ENCODE peak calls at places on chromosomes 12 and 14, in five cellular contexts. W, R, X, M and L are unnamed samples.
A peak's percentile ranks its signal among the peaks of the same experiment; 100 is the strongest.

GRCh38 chr14:24690492-24690891 is 56.5 kb upstream of the GZMB start:
- DNase-seq in W (no peak), R (no peak), X (no peak), M (no peak), L (no peak)

GRCh38 chr14:24367506-24368214 is at the start of gene NFATC4:
- DNase-seq in W (no peak), R (no peak), X (no peak), M (peak; percentile 75), L (no peak)

GRCh38 chr14:89000007-89000942 is 175.8 kb downstream of the TTC8 start:
- DNase-seq in W (no peak), R (peak; percentile 66), X (peak; percentile 79), M (no peak), L (no peak)

GRCh38 chr12:124709722-124710656 is 142.6 kb upstream of the NCOR2 start:
- DNase-seq in W (no peak), R (no peak), X (no peak), M (no peak), L (no peak)

GRCh38 chr14:30389901-30390394 is 169.0 kb upstream of the G2E3 start:
- DNase-seq in W (no peak), R (no peak), X (no peak), M (no peak), L (no peak)

GRCh38 chr12:25585662-25586061 is 32.6 kb upstream of the LMNTD1 start:
- DNase-seq in W (no peak), R (no peak), X (no peak), M (no peak), L (no peak)

GRCh38 chr12:53510181-53510812 is 3.0 kb upstream of the NPFF start:
- DNase-seq in W (no peak), R (no peak), X (no peak), M (no peak), L (no peak)

GRCh38 chr12:53496752-53497032 is 2.6 kb downstream of the MAP3K12 start:
- DNase-seq in W (no peak), R (no peak), X (no peak), M (no peak), L (no peak)

GRCh38 chr12:122918827-122919226 is 22.9 kb upstream of the VPS37B start:
- DNase-seq in W (no peak), R (no peak), X (no peak), M (no peak), L (no peak)

GRCh38 chr12:64706366-64706765 is 52.8 kb downstream of the GNS start:
- DNase-seq in W (no peak), R (no peak), X (no peak), M (no peak), L (no peak)

GRCh38 chr14:31084385-31084784 is 58.2 kb upstream of the STRN3 start:
- DNase-seq in W (no peak), R (no peak), X (no peak), M (no peak), L (no peak)

GRCh38 chr14:92362781-92363235 is 39.8 kb downstream of the SLC24A4 start:
- DNase-seq in W (no peak), R (peak; percentile 58), X (no peak), M (no peak), L (no peak)

GRCh38 chr12:67366530-67367196 is 97.5 kb downstream of the CAND1 start:
- DNase-seq in W (no peak), R (no peak), X (no peak), M (no peak), L (no peak)

GRCh38 chr12:34393086-34393820 is 371.0 kb downstream of the ALG10 start:
- DNase-seq in W (no peak), R (no peak), X (no peak), M (peak; percentile 7), L (peak; percentile 16)

GRCh38 chr12:68020049-68020448 is 30.8 kb downstream of the IFNG-AS1 start:
- DNase-seq in W (no peak), R (no peak), X (no peak), M (no peak), L (no peak)

GRCh38 chr12:2693980-2694379 is 100.8 kb upstream of the FKBP4 start:
- DNase-seq in W (no peak), R (no peak), X (no peak), M (no peak), L (no peak)

GRCh38 chr14:70904376-70904775 is 2.9 kb upstream of the PCNX1 start:
- DNase-seq in W (no peak), R (no peak), X (no peak), M (no peak), L (no peak)

GRCh38 chr12:57525615-57526383 is 3.2 kb downstream of the MBD6 start:
- DNase-seq in W (no peak), R (no peak), X (no peak), M (no peak), L (no peak)

GRCh38 chr14:95681153-95681552 is 5.1 kb upstream of the TCL1B start:
- DNase-seq in W (no peak), R (no peak), X (no peak), M (no peak), L (no peak)

GRCh38 chr14:45649051-45649450 is 396.0 kb upstream of the MIS18BP1 start:
- DNase-seq in W (no peak), R (no peak), X (no peak), M (no peak), L (no peak)

GRCh38 chr12:32155911-32156585 is 49.4 kb downstream of the BICD1 start:
- DNase-seq in W (no peak), R (no peak), X (no peak), M (no peak), L (no peak)

GRCh38 chr12:88793091-88793490 is 212.8 kb upstream of the KITLG start:
- DNase-seq in W (no peak), R (no peak), X (no peak), M (no peak), L (no peak)

GRCh38 chr14:102944448-102945330 is 22.2 kb downstream of the AMN start:
- DNase-seq in W (no peak), R (no peak), X (no peak), M (no peak), L (no peak)

GRCh38 chr14:104424406-104425072 is 155.0 kb upstream of the C14orf180 start:
- DNase-seq in W (no peak), R (no peak), X (no peak), M (no peak), L (peak; percentile 17)

GRCh38 chr14:81589381-81590065 is 55.9 kb upstream of the SEL1L start:
- DNase-seq in W (no peak), R (no peak), X (no peak), M (no peak), L (no peak)

GRCh38 chr12:14930299-14930698 is 8.0 kb downstream of the ERP27 start:
- DNase-seq in W (no peak), R (no peak), X (no peak), M (no peak), L (no peak)

GRCh38 chr14:55705651-55706340 is 125.8 kb downstream of the KTN1 start:
- DNase-seq in W (no peak), R (no peak), X (no peak), M (no peak), L (no peak)

GRCh38 chr12:62259311-62259992 is 752 bp upstream of the USP15 start:
- DNase-seq in W (no peak), R (no peak), X (peak; percentile 19), M (no peak), L (no peak)